ENCODE peak calls at places on chromosomes 13 and 19, in five cellular contexts. One of them, this sample, is unnamed.

GRCh38 chr13:40292108-40292507 is 374.3 kb downstream of the FOXO1 start:
- DNase-seq in mammary epithelial cell: no peak
- DNase-seq in A549: no peak
- DNase-seq in GM10248: no peak
- DNase-seq in kidney epithelial cell: no peak
- DNase-seq in this sample: no peak

GRCh38 chr13:33917135-33917534 is 99.2 kb downstream of the RFC3 start:
- DNase-seq in mammary epithelial cell: no peak
- DNase-seq in kidney epithelial cell: no peak
- DNase-seq in A549: no peak
- DNase-seq in GM10248: no peak
- DNase-seq in this sample: no peak

GRCh38 chr13:89746554-89746953 is 1600.9 kb upstream of the MIR17HG start:
- DNase-seq in kidney epithelial cell: no peak
- DNase-seq in GM10248: no peak
- DNase-seq in mammary epithelial cell: no peak
- DNase-seq in A549: no peak
- DNase-seq in this sample: no peak

GRCh38 chr13:89066868-89067466 is 1395.8 kb downstream of the SLITRK5 start:
- DNase-seq in kidney epithelial cell: peak
- DNase-seq in A549: peak
- DNase-seq in mammary epithelial cell: peak
- DNase-seq in GM10248: peak
- DNase-seq in this sample: peak

GRCh38 chr13:40371531-40372125 is 294.8 kb downstream of the FOXO1 start:
- DNase-seq in mammary epithelial cell: no peak
- DNase-seq in GM10248: no peak
- DNase-seq in A549: no peak
- DNase-seq in kidney epithelial cell: no peak
- DNase-seq in this sample: no peak

GRCh38 chr13:50460366-50460765 is 383.1 kb downstream of the DLEU7 start:
- DNase-seq in kidney epithelial cell: no peak
- DNase-seq in mammary epithelial cell: no peak
- DNase-seq in A549: no peak
- DNase-seq in GM10248: no peak
- DNase-seq in this sample: no peak

GRCh38 chr13:29969286-29969685 is 118.9 kb upstream of the UBL3 start:
- DNase-seq in mammary epithelial cell: peak
- DNase-seq in A549: no peak
- DNase-seq in GM10248: no peak
- DNase-seq in kidney epithelial cell: no peak
- DNase-seq in this sample: no peak

GRCh38 chr13:43883636-43884035 is 3.9 kb downstream of the LACC1 start:
- DNase-seq in A549: no peak
- DNase-seq in kidney epithelial cell: no peak
- DNase-seq in mammary epithelial cell: no peak
- DNase-seq in GM10248: no peak
- DNase-seq in this sample: no peak

GRCh38 chr19:55640043-55640576 is 692 bp upstream of the ZNF580 start:
- DNase-seq in A549: peak
- DNase-seq in mammary epithelial cell: peak
- DNase-seq in kidney epithelial cell: no peak
- DNase-seq in GM10248: peak
- DNase-seq in this sample: peak

GRCh38 chr19:10809693-10810285 is 26.2 kb downstream of the TMED1 start:
- DNase-seq in mammary epithelial cell: no peak
- DNase-seq in GM10248: no peak
- DNase-seq in A549: no peak
- DNase-seq in kidney epithelial cell: no peak
- DNase-seq in this sample: no peak

DNA sequence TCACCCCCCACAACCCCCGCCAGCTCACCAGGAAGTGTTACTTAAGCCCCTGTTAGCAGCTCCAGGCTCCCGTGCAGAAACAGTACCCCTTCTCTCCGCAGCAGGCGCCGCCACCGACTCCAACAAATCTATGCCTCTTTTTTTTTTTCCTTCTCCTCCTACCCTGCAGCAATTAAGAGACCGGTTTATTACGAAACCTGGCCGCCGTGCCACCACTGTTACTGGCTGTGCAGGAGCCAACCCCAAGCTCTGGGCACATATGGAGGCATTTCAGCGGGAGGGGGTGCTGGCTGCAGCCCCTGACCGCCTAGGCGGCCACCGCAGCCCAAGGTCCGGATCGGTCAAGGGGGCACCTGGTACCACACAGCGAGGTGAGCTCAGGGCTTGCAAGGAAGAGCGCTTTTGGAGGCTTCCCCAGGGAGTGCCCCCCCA is 2.4 kb downstream of the GADD45B start:
- DNase-seq in mammary epithelial cell: peak
- DNase-seq in GM10248: no peak
- DNase-seq in kidney epithelial cell: no peak
- DNase-seq in A549: peak
- DNase-seq in this sample: peak
- TF ChIP-seq CTCF in mammary epithelial cell: peak
- TF ChIP-seq CTCF in GM10248: no peak
- TF ChIP-seq CTCF in kidney epithelial cell: peak
- TF ChIP-seq CTCF in A549: no peak
- TF ChIP-seq CTCF in this sample: no peak

GRCh38 chr19:39037194-39037593 is 4.8 kb upstream of the FBXO27 start:
- DNase-seq in A549: no peak
- DNase-seq in mammary epithelial cell: no peak
- DNase-seq in GM10248: no peak
- DNase-seq in kidney epithelial cell: no peak
- DNase-seq in this sample: no peak

GRCh38 chr19:39032164-39032918 is at the start of gene FBXO27:
- DNase-seq in GM10248: no peak
- DNase-seq in kidney epithelial cell: no peak
- DNase-seq in A549: peak
- DNase-seq in mammary epithelial cell: no peak
- DNase-seq in this sample: peak

GRCh38 chr19:39030854-39031367 is 1.4 kb downstream of the FBXO27 start:
- DNase-seq in A549: no peak
- DNase-seq in GM10248: no peak
- DNase-seq in mammary epithelial cell: no peak
- DNase-seq in kidney epithelial cell: no peak
- DNase-seq in this sample: no peak

DNA sequence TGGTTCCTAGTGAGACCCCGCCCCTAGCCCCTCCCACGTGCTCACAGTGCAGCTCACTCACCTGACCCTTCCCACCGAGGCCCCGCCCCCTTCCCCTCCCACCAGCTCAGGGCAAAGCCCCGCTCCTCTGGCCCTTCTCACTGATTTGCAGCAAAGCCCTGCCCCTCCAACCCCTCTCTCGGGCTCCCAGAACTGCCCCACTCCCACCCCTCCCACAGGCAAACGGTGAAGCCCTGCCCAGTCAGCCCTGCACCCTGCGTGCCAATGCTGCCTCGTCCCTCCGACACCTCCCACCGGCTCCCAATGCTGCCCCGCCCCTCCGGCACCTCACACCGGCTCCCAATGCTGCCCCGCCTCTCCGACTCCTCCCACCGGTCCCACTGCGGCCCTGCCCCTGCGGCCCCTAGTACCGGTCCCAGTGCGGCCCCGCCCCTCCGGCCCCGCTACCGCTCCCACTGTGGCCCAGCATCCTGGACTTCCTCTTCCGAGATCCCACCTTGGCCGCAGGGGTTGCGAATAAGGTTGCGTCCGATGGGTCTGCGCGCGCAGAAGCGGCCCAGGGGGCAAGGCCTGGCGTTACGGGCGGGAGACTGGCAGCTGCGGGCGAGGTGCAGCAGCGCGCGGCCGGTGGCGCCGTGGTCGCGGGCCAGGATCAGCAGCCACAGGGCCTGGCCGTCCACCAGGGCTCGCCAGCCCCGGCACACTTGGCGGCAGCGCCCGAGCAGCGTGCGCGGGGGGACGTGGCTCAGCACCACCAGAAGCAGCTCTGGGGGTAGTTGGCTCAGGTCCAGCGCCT is 783 bp downstream of the FBXO27 start:
- DNase-seq in mammary epithelial cell: peak
- DNase-seq in GM10248: peak
- DNase-seq in kidney epithelial cell: peak
- DNase-seq in A549: peak
- DNase-seq in this sample: peak
- TF ChIP-seq CTCF in mammary epithelial cell: no peak
- TF ChIP-seq CTCF in GM10248: no peak
- TF ChIP-seq CTCF in kidney epithelial cell: no peak
- TF ChIP-seq CTCF in A549: no peak
- TF ChIP-seq CTCF in this sample: no peak

DNA sequence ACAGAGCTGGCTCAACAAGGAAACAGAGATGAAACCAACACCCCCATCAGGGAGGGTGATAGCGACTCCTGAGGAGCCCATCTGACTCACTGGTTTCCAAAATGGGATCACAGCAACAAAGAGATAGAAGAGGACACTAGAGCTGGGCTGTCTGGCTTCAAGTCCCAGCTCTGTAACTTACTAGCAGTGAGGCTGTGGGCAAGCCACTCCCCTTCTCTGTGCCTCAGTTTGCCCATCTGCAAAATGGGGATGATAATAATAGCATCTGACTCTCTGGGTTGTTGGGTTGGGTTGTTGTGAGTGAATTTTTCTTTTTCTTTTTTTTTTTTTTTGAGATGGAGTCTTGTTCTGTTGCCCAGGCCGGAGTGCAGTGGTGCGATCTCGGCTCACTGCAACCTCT is 14.3 kb downstream of the IGSF23 start:
- DNase-seq in A549: no peak
- DNase-seq in GM10248: no peak
- DNase-seq in mammary epithelial cell: no peak
- DNase-seq in kidney epithelial cell: no peak
- DNase-seq in this sample: no peak
- TF ChIP-seq CTCF in A549: no peak
- TF ChIP-seq CTCF in GM10248: no peak
- TF ChIP-seq CTCF in mammary epithelial cell: no peak
- TF ChIP-seq CTCF in kidney epithelial cell: no peak
- TF ChIP-seq CTCF in this sample: no peak

DNA sequence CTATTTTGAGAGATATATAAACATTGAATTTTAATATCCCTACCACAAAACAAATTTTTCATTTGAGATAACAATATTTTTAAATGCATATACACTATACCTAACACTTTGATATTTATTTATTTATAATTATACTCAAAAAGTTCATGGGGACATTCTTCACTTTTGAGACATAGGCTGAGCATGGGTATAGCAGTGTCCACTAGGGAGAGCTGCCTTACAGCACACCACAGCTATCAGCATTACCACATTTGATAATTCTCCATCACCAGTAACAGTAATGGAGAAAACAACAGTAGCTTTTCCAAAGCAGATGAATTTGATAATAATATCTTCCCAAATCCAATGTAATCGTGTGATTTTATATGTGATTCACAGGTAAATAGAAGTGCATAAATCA is 626.1 kb downstream of the DACH1 start:
- DNase-seq in A549: no peak
- DNase-seq in GM10248: no peak
- DNase-seq in kidney epithelial cell: no peak
- DNase-seq in mammary epithelial cell: no peak
- DNase-seq in this sample: no peak
- TF ChIP-seq CTCF in A549: no peak
- TF ChIP-seq CTCF in GM10248: peak
- TF ChIP-seq CTCF in kidney epithelial cell: peak
- TF ChIP-seq CTCF in mammary epithelial cell: peak
- TF ChIP-seq CTCF in this sample: peak